ENCODE peak calls at places on chromosomes 11 and 22, in five cellular contexts. P is HepG2, E is K562, B is A549, N is GM12878. R is an unnamed sample.

GRCh38 chr22:35111244-35111643 is 45.3 kb downstream of the ISX start:
- DNase-seq in B (no peak), P (no peak), N (no peak), E (no peak), R (no peak)

GRCh38 chr11:45180888-45181594 is 34.6 kb downstream of the PRDM11 start:
- DNase-seq in N (no peak), P (no peak), E (peak), B (peak), R (peak)

GRCh38 chr11:7936615-7937014 is 4.9 kb downstream of the OR10A3 start:
- DNase-seq in B (no peak), N (no peak), E (no peak), P (no peak), R (no peak)

GRCh38 chr11:2316169-2316962 is 14.6 kb downstream of the TSPAN32 start:
- DNase-seq in E (no peak), N (no peak), P (no peak), B (no peak), R (no peak)

GRCh38 chr11:2524446-2525165 is 79.8 kb downstream of the KCNQ1 start:
- DNase-seq in P (no peak), B (no peak), N (no peak), E (no peak), R (no peak)

GRCh38 chr22:31230871-31231621 is 18.9 kb downstream of the LIMK2 start:
- DNase-seq in E (peak), B (peak), N (no peak), P (peak), R (peak)

GRCh38 chr11:126492331-126492730 is 136.8 kb downstream of the ST3GAL4 start:
- DNase-seq in E (no peak), B (no peak), P (no peak), N (no peak), R (no peak)

GRCh38 chr11:117443269-117444186 is 115.9 kb downstream of the CEP164 start:
- DNase-seq in P (peak), N (no peak), E (peak), B (peak), R (peak)

GRCh38 chr11:126949066-126949945 is 51.3 kb downstream of the KIRREL3 start:
- DNase-seq in N (no peak), P (no peak), E (no peak), B (no peak), R (no peak)

GRCh38 chr11:95849087-95849825 is 59.0 kb downstream of the CEP57 start:
- DNase-seq in P (peak), E (peak), B (peak), N (no peak), R (peak)

GRCh38 chr11:123736769-123737168 is 4.7 kb downstream of the ZNF202 start:
- DNase-seq in P (no peak), E (no peak), N (no peak), B (no peak), R (no peak)

GRCh38 chr11:4105916-4106315 is 11.3 kb downstream of the RRM1 start:
- DNase-seq in B (no peak), P (no peak), E (no peak), N (no peak), R (no peak)

GRCh38 chr11:72683782-72684200 is 9.6 kb upstream of the PDE2A start:
- DNase-seq in E (peak), P (peak), B (peak), N (no peak), R (peak)

GRCh38 chr11:494761-495536 is 12.1 kb downstream of the RNH1 start:
- DNase-seq in B (no peak), P (no peak), E (no peak), N (no peak), R (no peak)

GRCh38 chr11:13917269-13917668 is 45.3 kb upstream of the SPON1 start:
- DNase-seq in N (no peak), E (no peak), B (no peak), P (no peak), R (no peak)

GRCh38 chr11:92505689-92506088 is 281.1 kb downstream of the FAT3 start:
- DNase-seq in E (no peak), B (no peak), N (no peak), P (no peak), R (no peak)

GRCh38 chr11:116275634-116276033 is 497.2 kb downstream of the BUD13 start:
- DNase-seq in P (no peak), N (no peak), E (no peak), B (no peak), R (no peak)

GRCh38 chr11:116281173-116282160 is 491.3 kb downstream of the BUD13 start:
- DNase-seq in P (no peak), N (no peak), E (no peak), B (no peak), R (peak)

GRCh38 chr11:116278076-116278475 is 494.7 kb downstream of the BUD13 start:
- DNase-seq in N (no peak), B (no peak), P (no peak), E (no peak), R (no peak)

GRCh38 chr11:116272181-116272789 is 500.5 kb downstream of the BUD13 start:
- DNase-seq in B (no peak), P (no peak), E (no peak), N (no peak), R (peak)

DNA sequence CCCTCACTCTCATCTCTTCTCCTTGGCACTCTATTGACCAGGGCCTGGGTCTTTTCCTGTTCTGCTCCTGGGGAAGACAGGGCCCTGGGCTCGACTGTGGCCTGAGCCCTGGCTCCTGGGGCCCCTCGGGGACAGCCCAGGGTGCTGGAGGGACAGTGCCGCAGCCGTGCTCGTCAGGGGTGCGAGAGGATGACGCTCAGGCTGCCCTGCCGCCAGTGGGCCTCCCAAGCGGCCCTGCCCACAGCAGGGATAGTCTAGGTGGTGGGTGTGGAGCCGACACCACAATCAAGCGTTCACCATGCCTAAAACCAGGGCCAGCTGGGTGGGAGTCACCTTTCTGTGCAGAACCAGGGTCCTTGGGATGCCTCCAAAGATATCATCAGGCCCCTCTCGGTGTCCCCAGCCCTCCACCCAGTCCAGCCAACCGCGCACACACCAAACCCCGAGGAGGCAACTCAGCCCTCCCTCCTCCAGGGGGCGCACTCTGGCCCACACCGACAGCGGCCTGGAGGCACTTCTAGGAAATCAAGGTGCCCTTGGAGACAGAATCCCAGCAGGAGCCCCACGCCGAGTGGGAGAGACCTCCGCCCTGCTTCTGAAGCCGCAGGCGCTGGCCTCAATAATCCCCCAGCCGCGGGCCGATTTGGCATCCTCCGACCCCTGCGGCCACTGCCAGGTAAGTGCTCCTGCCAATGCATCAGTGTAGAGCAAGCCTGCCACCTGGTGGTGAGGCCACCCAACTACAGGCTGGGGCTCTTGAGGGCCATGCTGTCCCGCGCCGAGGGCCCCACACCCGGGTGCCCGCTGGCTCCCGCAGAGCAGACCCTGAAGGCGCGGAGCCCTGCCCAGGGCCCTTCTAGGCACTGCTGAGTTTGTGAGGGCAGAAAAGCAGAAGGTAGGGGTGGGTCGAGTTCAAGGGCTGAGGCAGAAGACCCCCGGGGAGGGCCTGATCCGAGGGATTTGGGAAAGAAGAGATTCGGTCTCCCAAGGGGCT is 496.4 kb downstream of the BUD13 start:
- DNase-seq in P (peak), E (peak), N (no peak), B (peak), R (peak)
- TF ChIP-seq JUNB in P (no peak), E (no peak), N (no peak), B (no peak), R (no peak)

DNA sequence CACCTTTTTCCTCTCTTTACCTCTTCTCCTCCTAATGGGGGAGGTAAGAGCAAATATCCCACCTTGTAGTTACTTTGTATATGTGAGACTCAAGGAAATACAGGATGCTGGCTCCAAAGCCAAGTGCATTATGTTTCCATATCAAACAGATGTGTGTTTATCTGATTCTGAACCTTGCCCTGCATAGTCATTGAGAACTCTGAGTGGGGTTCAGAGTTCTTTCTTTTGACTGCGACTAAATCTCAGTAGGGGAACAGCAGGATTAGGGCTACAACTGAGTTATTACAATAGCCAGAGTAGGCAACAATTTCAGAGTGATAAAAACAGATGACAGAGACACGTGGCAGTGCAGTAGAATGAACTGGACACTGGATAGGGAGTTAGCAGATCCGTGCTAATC is 34.2 kb upstream of the TLCD5 start:
- DNase-seq in N (no peak), E (no peak), B (no peak), P (no peak), R (no peak)
- TF ChIP-seq REST in N (no peak), E (no peak), B (no peak), P (no peak), R (no peak)

GRCh38 chr11:26478710-26479109 is 93.4 kb downstream of the MUC15 start:
- DNase-seq in E (no peak), N (no peak), P (no peak), B (no peak), R (no peak)
- TF ChIP-seq JUNB in E (no peak), N (no peak), P (no peak), B (no peak), R (no peak)

GRCh38 chr11:109940816-109941215 is 152.4 kb upstream of the ZC3H12C start:
- DNase-seq in E (peak), N (no peak), B (peak), P (no peak), R (no peak)

GRCh38 chr11:109945626-109946321 is 147.4 kb upstream of the ZC3H12C start:
- DNase-seq in E (no peak), N (no peak), P (no peak), B (no peak), R (no peak)

DNA sequence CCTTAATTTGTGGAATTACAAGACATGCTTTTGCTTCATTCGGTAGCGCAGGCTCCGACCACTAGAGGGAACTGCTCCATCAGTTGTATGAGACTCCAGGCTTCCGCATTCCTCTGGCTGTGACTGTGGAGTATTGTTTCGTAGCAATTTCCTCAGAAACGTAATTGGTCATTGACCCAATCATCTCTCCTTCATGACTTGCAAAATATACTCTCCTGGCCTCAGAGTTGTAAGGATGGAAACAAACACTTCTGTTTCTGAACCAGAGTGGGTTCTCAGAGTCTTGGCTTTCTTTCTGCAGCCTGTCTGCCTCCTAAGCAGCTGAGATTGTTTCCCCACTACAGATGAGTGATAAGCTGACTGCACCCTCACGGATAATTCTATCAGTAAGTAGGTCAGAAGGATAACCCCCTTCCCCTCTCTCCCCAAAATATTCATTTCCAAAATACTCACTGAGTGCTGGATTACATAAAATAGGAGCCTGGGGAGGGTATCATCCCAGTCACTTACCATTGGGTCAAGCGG is 146.8 kb upstream of the ZC3H12C start:
- DNase-seq in B (peak), N (peak), P (peak), E (peak), R (peak)
- TF ChIP-seq REST in B (no peak), N (no peak), P (no peak), E (no peak), R (no peak)

GRCh38 chr11:24389575-24389974 is 107.3 kb upstream of the LUZP2 start:
- DNase-seq in E (no peak), B (no peak), P (no peak), N (no peak), R (no peak)

GRCh38 chr11:24386551-24387404 is 110.1 kb upstream of the LUZP2 start:
- DNase-seq in B (peak), N (no peak), E (no peak), P (peak), R (peak)

DNA sequence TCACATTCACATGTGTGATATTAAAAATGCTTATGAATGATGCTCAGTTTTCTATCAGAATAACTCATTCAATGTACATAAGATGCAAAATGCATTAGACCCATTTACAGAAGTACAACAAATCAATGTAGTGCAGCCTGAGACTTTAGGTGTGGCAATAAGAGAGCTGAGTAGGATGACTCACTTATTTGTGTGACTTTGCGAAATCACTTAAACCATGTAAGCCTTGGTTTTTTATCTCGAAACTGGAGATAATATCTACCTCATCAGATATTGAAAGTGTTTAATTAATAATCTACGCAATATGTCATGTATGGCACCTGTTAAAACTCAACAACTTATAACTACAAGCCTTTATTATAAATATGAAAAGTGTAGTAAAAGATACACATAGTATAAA is 105.7 kb upstream of the LUZP2 start:
- DNase-seq in N (no peak), B (peak), P (no peak), E (no peak), R (no peak)
- TF ChIP-seq JUNB in N (no peak), B (no peak), P (no peak), E (no peak), R (no peak)

DNA sequence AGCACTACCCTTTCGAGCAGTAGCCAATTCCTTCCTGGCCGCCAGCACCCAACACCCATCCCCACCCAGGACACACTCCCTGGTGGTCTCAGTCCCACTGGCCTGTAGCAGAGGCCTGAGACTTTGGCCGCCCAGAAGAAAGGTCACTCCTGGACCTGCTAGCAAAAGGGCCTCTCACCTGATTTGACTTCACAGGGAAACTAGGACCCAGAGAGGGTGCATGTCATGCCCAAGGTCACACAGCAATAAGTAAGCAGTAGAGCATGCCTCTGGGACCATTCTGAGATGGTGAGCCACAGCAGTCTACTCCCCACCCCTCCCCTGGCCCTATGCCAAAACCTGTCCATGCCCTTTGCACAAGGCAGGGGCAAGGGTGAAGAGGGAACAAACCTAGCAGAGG is 7.3 kb downstream of the ARRB1 start:
- DNase-seq in B (no peak), E (no peak), N (no peak), P (no peak), R (no peak)
- TF ChIP-seq REST in B (no peak), E (no peak), N (no peak), P (no peak), R (no peak)

GRCh38 chr22:48451891-48452290 is 1375.8 kb downstream of the BRD1 start:
- DNase-seq in P (no peak), B (no peak), N (no peak), E (no peak), R (no peak)
- TF ChIP-seq JUNB in P (no peak), B (no peak), N (no peak), E (no peak), R (no peak)

DNA sequence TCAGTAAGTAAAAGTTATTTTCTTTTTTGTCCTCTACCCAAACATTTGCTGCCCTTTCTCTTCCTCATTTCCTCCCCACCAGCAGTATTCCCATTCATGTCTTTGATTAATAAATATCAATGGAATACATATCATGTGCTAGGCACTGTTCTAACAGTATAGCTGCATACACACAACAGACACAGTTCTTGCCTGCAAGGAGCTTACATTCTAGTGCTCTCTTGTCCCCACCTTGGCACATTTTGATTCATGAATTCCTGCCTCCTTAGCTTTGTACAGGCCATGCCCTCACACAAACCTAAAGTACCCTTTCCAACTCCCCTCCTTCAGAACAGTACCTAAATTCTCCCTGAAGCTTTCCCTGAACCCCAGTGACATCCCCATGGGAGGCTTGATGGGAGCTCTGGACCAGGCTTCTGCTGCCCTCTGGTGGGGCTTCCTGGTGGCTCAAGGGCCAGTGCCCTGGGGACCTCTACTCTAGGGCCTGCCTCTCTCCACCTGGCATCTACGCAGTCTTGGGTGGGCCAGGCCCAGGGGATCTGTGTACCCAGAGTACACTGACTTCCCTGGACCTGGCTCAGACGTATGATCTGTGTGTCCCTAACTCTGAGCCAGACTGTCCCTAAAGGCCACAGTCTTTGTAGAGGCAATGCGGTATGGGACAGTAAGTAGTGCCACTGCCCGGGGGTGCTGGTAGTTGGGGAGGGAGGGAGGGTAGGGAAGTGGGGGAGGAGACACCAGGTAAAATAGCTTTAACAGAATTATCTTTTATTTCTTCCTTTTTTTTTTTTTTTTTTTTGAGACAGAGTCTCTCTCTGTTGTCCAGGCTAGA is 14.1 kb downstream of the RPS13 start:
- DNase-seq in B (peak), E (peak), P (peak), N (peak), R (peak)
- TF ChIP-seq REST in B (no peak), E (no peak), P (no peak), N (no peak), R (no peak)

GRCh38 chr11:61161190-61162091 is at the start of gene VPS37C:
- DNase-seq in E (peak), B (peak), N (peak), P (peak), R (peak)

GRCh38 chr11:61163714-61164609 is 2.7 kb upstream of the VPS37C start:
- DNase-seq in P (no peak), N (no peak), B (no peak), E (no peak), R (no peak)

GRCh38 chr11:61164610-61165424 is 3.6 kb upstream of the VPS37C start:
- DNase-seq in N (no peak), P (no peak), B (no peak), E (no peak), R (no peak)

GRCh38 chr11:61160487-61161189 is 588 bp downstream of the VPS37C start:
- DNase-seq in E (no peak), N (no peak), P (no peak), B (no peak), R (no peak)

GRCh38 chr11:61162092-61162935 is 1.1 kb upstream of the VPS37C start:
- DNase-seq in B (peak), E (peak), N (no peak), P (peak), R (peak)
- TF ChIP-seq JUNB in B (no peak), E (no peak), N (no peak), P (no peak), R (no peak)

GRCh38 chr22:46894081-46894671 is 131.7 kb downstream of the TBC1D22A start:
- DNase-seq in B (no peak), N (no peak), E (no peak), P (no peak), R (no peak)

GRCh38 chr22:46891382-46891951 is 129.0 kb downstream of the TBC1D22A start:
- DNase-seq in B (no peak), E (no peak), N (no peak), P (no peak), R (no peak)

GRCh38 chr22:46894851-46895640 is 132.6 kb downstream of the TBC1D22A start:
- DNase-seq in E (no peak), N (no peak), B (no peak), P (peak), R (no peak)

GRCh38 chr22:46892866-46893265 is 130.4 kb downstream of the TBC1D22A start:
- DNase-seq in E (no peak), N (no peak), B (no peak), P (no peak), R (no peak)

GRCh38 chr22:46893281-46894020 is 131.0 kb downstream of the TBC1D22A start:
- DNase-seq in E (no peak), N (no peak), B (no peak), P (no peak), R (no peak)
- TF ChIP-seq REST in E (no peak), N (no peak), B (no peak), P (no peak), R (no peak)